ENCODE peak calls at places on chromosome 17, in nine cellular contexts. One of them, this sample, is unnamed.

GRCh38 chr17:4565209-4566141 is 5.1 kb upstream of the GGT6 start:
- DNase-seq in AG09309: peak
- DNase-seq in BJ: no peak
- DNase-seq in CD8-positive, alpha-beta memory T cell: peak
- DNase-seq in PC-9: peak
- DNase-seq in mammary epithelial cell: peak
- DNase-seq in cardiac muscle cell: peak
- DNase-seq in A673: peak
- DNase-seq in GM12865: peak
- DNase-seq in this sample: no peak

GRCh38 chr17:70767102-70767701 is 597.9 kb downstream of the KCNJ2 start:
- DNase-seq in PC-9: peak
- DNase-seq in mammary epithelial cell: peak
- DNase-seq in BJ: no peak
- DNase-seq in CD8-positive, alpha-beta memory T cell: no peak
- DNase-seq in AG09309: no peak
- DNase-seq in A673: peak
- DNase-seq in GM12865: peak
- DNase-seq in cardiac muscle cell: peak
- DNase-seq in this sample: no peak

GRCh38 chr17:266701-267656 is 85.5 kb upstream of the DOC2B start:
- DNase-seq in AG09309: no peak
- DNase-seq in BJ: no peak
- DNase-seq in GM12865: no peak
- DNase-seq in A673: peak
- DNase-seq in PC-9: no peak
- DNase-seq in mammary epithelial cell: no peak
- DNase-seq in CD8-positive, alpha-beta memory T cell: no peak
- DNase-seq in cardiac muscle cell: no peak
- DNase-seq in this sample: no peak

GRCh38 chr17:21286066-21286770 is 1.7 kb downstream of the MAP2K3 start:
- DNase-seq in AG09309: peak
- DNase-seq in mammary epithelial cell: peak
- DNase-seq in CD8-positive, alpha-beta memory T cell: no peak
- DNase-seq in GM12865: peak
- DNase-seq in A673: peak
- DNase-seq in BJ: peak
- DNase-seq in cardiac muscle cell: peak
- DNase-seq in PC-9: peak
- DNase-seq in this sample: peak

GRCh38 chr17:68184816-68185436 is 62.9 kb upstream of the AMZ2 start:
- DNase-seq in A673: no peak
- DNase-seq in cardiac muscle cell: no peak
- DNase-seq in PC-9: no peak
- DNase-seq in BJ: no peak
- DNase-seq in mammary epithelial cell: no peak
- DNase-seq in GM12865: peak
- DNase-seq in AG09309: no peak
- DNase-seq in CD8-positive, alpha-beta memory T cell: peak
- DNase-seq in this sample: no peak

GRCh38 chr17:34442387-34443111 is 79.5 kb upstream of the CCL1 start:
- DNase-seq in BJ: no peak
- DNase-seq in mammary epithelial cell: no peak
- DNase-seq in AG09309: no peak
- DNase-seq in PC-9: no peak
- DNase-seq in A673: no peak
- DNase-seq in cardiac muscle cell: no peak
- DNase-seq in GM12865: no peak
- DNase-seq in CD8-positive, alpha-beta memory T cell: no peak
- DNase-seq in this sample: no peak

GRCh38 chr17:79154446-79154845 is 79.8 kb downstream of the ENGASE start:
- DNase-seq in A673: no peak
- DNase-seq in AG09309: no peak
- DNase-seq in GM12865: no peak
- DNase-seq in CD8-positive, alpha-beta memory T cell: no peak
- DNase-seq in PC-9: no peak
- DNase-seq in cardiac muscle cell: no peak
- DNase-seq in mammary epithelial cell: no peak
- DNase-seq in BJ: no peak
- DNase-seq in this sample: no peak

GRCh38 chr17:28325221-28325620 is 6.2 kb downstream of the TMEM97 start:
- DNase-seq in PC-9: no peak
- DNase-seq in CD8-positive, alpha-beta memory T cell: no peak
- DNase-seq in mammary epithelial cell: no peak
- DNase-seq in GM12865: no peak
- DNase-seq in cardiac muscle cell: no peak
- DNase-seq in AG09309: no peak
- DNase-seq in A673: no peak
- DNase-seq in BJ: no peak
- DNase-seq in this sample: no peak

GRCh38 chr17:6077746-6078145 is 7.6 kb downstream of the WSCD1 start:
- DNase-seq in PC-9: no peak
- DNase-seq in AG09309: no peak
- DNase-seq in CD8-positive, alpha-beta memory T cell: no peak
- DNase-seq in GM12865: no peak
- DNase-seq in mammary epithelial cell: no peak
- DNase-seq in A673: no peak
- DNase-seq in BJ: no peak
- DNase-seq in cardiac muscle cell: no peak
- DNase-seq in this sample: no peak

GRCh38 chr17:37640016-37640415 is 3.2 kb downstream of the DDX52 start:
- DNase-seq in PC-9: no peak
- DNase-seq in cardiac muscle cell: no peak
- DNase-seq in GM12865: no peak
- DNase-seq in CD8-positive, alpha-beta memory T cell: no peak
- DNase-seq in BJ: no peak
- DNase-seq in AG09309: no peak
- DNase-seq in A673: no peak
- DNase-seq in mammary epithelial cell: no peak
- DNase-seq in this sample: no peak

DNA sequence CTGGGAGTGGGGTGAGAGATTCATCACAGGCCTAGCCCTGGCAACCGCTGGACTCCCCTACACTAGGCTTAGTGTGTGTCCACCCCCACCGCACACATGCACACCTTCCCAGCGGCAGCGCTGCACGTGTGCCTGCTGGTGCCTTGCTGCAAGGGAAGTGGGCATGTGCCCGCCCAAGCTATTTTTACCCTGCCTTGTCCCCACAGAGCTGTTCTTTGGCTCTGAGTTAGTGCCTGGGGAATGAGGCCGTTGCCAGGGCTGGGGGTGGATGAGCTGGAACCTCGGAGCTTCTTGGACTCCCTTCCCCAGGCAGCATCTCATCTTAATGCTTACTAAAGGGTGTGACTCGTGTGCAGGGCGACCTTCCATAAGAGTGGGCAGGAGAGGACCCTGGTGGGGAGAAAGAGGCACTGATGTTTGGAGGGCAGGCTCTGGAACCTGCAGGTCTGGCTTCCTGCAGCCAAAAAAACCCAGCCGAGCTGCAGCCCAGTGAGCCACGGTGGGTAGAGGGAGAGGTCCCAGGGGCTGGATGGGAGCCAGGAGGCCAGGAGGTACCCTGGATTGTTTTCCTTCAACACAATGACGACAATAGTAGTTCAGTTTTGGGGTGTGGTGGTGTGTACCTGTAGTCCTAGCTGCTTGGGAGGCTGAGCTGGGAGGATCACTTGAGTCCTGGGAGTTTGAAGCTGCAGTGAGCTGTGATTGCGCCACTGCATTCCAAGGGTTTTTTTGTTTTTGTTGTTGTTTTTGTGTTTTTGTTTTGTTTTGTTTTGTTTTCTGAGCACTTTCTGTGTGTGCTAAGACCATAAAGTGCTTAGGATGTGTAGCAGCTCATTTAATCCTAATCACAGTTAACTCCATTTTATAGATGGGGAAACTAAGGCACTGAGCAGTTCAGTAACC is 119.0 kb downstream of the RAB11FIP4 start:
- DNase-seq in AG09309: no peak
- DNase-seq in mammary epithelial cell: no peak
- DNase-seq in A673: no peak
- DNase-seq in GM12865: no peak
- DNase-seq in cardiac muscle cell: no peak
- DNase-seq in PC-9: no peak
- DNase-seq in BJ: no peak
- DNase-seq in CD8-positive, alpha-beta memory T cell: peak
- DNase-seq in this sample: no peak
- H3K4me3 ChIP-seq in AG09309: no peak
- H3K4me3 ChIP-seq in mammary epithelial cell: no peak
- H3K4me3 ChIP-seq in A673: no peak
- H3K4me3 ChIP-seq in GM12865: no peak
- H3K4me3 ChIP-seq in cardiac muscle cell: no peak
- H3K4me3 ChIP-seq in PC-9: no peak
- H3K4me3 ChIP-seq in BJ: no peak
- H3K4me3 ChIP-seq in CD8-positive, alpha-beta memory T cell: peak
- H3K4me3 ChIP-seq in this sample: no peak

DNA sequence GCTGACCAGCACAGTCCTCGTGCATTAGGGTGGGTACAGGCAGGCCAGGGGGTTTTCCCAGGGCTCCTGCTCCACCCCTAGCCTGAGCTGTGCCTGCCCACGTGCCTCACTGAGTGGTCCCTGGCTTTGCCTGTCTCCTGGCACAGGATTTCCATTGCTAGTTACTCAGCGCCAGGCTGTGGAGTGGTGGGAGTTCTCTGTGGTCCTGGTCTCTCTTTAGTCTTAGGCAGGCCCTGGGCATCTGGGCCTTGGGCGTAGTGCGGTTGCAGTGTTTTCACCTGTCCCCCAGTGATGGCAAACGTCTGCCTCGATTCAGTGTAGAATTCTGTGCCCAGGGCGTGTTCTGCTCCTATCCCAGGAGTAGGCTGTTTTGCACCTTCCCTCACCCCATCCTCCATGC is 86.1 kb downstream of the RPTOR start:
- DNase-seq in mammary epithelial cell: no peak
- DNase-seq in cardiac muscle cell: no peak
- DNase-seq in AG09309: no peak
- DNase-seq in PC-9: no peak
- DNase-seq in GM12865: no peak
- DNase-seq in CD8-positive, alpha-beta memory T cell: no peak
- DNase-seq in BJ: no peak
- DNase-seq in A673: no peak
- DNase-seq in this sample: no peak
- H3K4me3 ChIP-seq in mammary epithelial cell: no peak
- H3K4me3 ChIP-seq in cardiac muscle cell: no peak
- H3K4me3 ChIP-seq in AG09309: no peak
- H3K4me3 ChIP-seq in PC-9: no peak
- H3K4me3 ChIP-seq in GM12865: no peak
- H3K4me3 ChIP-seq in CD8-positive, alpha-beta memory T cell: no peak
- H3K4me3 ChIP-seq in BJ: no peak
- H3K4me3 ChIP-seq in A673: no peak
- H3K4me3 ChIP-seq in this sample: no peak

GRCh38 chr17:2054740-2055493 is at the start of gene HIC1:
- DNase-seq in mammary epithelial cell: peak
- DNase-seq in AG09309: no peak
- DNase-seq in CD8-positive, alpha-beta memory T cell: peak
- DNase-seq in PC-9: peak
- DNase-seq in BJ: no peak
- DNase-seq in cardiac muscle cell: peak
- DNase-seq in GM12865: peak
- DNase-seq in A673: peak
- DNase-seq in this sample: no peak

GRCh38 chr17:2057130-2057713 is 2.3 kb downstream of the HIC1 start:
- DNase-seq in CD8-positive, alpha-beta memory T cell: no peak
- DNase-seq in PC-9: no peak
- DNase-seq in GM12865: no peak
- DNase-seq in A673: no peak
- DNase-seq in cardiac muscle cell: peak
- DNase-seq in AG09309: no peak
- DNase-seq in BJ: no peak
- DNase-seq in mammary epithelial cell: no peak
- DNase-seq in this sample: no peak

GRCh38 chr17:2056221-2057129 is 1.6 kb downstream of the HIC1 start:
- DNase-seq in AG09309: no peak
- DNase-seq in CD8-positive, alpha-beta memory T cell: peak
- DNase-seq in BJ: no peak
- DNase-seq in cardiac muscle cell: peak
- DNase-seq in mammary epithelial cell: no peak
- DNase-seq in GM12865: peak
- DNase-seq in PC-9: no peak
- DNase-seq in A673: no peak
- DNase-seq in this sample: no peak

GRCh38 chr17:2054262-2054739 is 602 bp upstream of the HIC1 start:
- DNase-seq in AG09309: no peak
- DNase-seq in BJ: no peak
- DNase-seq in cardiac muscle cell: peak
- DNase-seq in PC-9: peak
- DNase-seq in CD8-positive, alpha-beta memory T cell: no peak
- DNase-seq in mammary epithelial cell: peak
- DNase-seq in A673: peak
- DNase-seq in GM12865: no peak
- DNase-seq in this sample: no peak

GRCh38 chr17:2055494-2056220 is 754 bp downstream of the HIC1 start:
- DNase-seq in AG09309: no peak
- DNase-seq in GM12865: peak
- DNase-seq in A673: no peak
- DNase-seq in PC-9: no peak
- DNase-seq in mammary epithelial cell: no peak
- DNase-seq in CD8-positive, alpha-beta memory T cell: no peak
- DNase-seq in BJ: no peak
- DNase-seq in cardiac muscle cell: no peak
- DNase-seq in this sample: no peak
- H3K4me3 ChIP-seq in AG09309: peak
- H3K4me3 ChIP-seq in GM12865: peak
- H3K4me3 ChIP-seq in A673: peak
- H3K4me3 ChIP-seq in PC-9: peak
- H3K4me3 ChIP-seq in mammary epithelial cell: peak
- H3K4me3 ChIP-seq in CD8-positive, alpha-beta memory T cell: peak
- H3K4me3 ChIP-seq in BJ: peak
- H3K4me3 ChIP-seq in cardiac muscle cell: peak
- H3K4me3 ChIP-seq in this sample: peak

DNA sequence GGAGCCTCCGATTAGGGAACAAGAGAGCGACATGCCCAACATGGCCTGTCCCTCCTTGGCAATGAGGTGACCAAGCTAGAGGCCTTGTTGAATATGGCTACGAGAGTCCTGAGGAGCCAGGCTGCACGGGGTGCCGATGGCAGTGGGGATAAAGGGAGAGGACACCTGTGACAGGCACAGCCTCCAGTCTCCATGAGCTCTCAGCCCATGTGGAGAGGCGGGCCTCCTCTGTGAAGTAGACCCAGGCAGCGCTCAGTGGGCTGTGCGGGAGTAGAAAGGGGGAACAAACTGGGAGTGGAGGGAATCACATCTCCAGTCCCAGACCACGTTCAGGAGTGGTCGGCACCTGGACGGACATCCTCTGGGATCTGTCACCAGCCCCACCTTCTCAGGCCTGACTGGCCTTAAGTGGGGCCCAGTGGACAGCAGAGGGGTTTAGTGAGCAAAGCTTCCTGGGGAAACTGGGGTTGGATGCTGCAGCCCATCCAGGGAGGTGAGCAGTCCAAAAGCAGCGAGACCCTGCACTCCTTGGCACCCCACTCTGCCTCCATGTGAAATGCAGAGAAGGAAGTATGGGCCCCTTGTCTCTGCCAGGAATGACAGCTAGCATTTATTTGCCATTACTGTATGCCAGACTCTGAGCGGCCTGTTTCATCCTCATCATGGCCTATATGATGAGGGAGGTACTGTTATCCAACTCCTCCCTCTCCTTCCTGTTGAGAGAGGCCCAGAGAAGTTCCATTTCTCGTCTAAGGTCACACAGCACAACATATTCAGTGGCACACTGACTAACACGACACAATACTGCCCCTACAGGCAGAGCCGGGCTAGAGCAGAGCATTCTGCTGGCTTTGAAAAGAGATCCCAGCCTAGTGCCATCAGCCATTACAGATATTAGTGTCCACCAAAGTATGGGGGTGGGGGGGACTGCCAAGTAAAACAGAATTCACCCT is 4.5 kb upstream of the TMEM92 start:
- DNase-seq in mammary epithelial cell: peak
- DNase-seq in AG09309: no peak
- DNase-seq in PC-9: peak
- DNase-seq in CD8-positive, alpha-beta memory T cell: peak
- DNase-seq in A673: peak
- DNase-seq in GM12865: peak
- DNase-seq in BJ: no peak
- DNase-seq in cardiac muscle cell: peak
- DNase-seq in this sample: no peak
- H3K4me3 ChIP-seq in mammary epithelial cell: no peak
- H3K4me3 ChIP-seq in AG09309: peak
- H3K4me3 ChIP-seq in PC-9: no peak
- H3K4me3 ChIP-seq in CD8-positive, alpha-beta memory T cell: no peak
- H3K4me3 ChIP-seq in A673: no peak
- H3K4me3 ChIP-seq in GM12865: no peak
- H3K4me3 ChIP-seq in BJ: peak
- H3K4me3 ChIP-seq in cardiac muscle cell: no peak
- H3K4me3 ChIP-seq in this sample: no peak